ENCODE peak calls at places on chromosomes 6 and 20, in four cellular contexts. O, X, I and A are unnamed samples.
A peak's percentile ranks its signal among the peaks of the same experiment; 100 is the strongest.

GRCh38 chr20:50218987-50219435 is 28.4 kb downstream of the CEBPB start:
- DNase-seq in X (no peak), I (no peak), O (no peak), A (peak; percentile 28)

GRCh38 chr20:37369846-37370245 is 23.9 kb downstream of the SRC start:
- DNase-seq in X (no peak), O (no peak), I (no peak), A (no peak)

GRCh38 chr6:16380220-16380809 is 141.9 kb downstream of the GMPR start:
- DNase-seq in X (no peak), O (no peak), I (no peak), A (no peak)

GRCh38 chr6:139156102-139156501 is 21.2 kb downstream of the HECA start:
- DNase-seq in O (no peak), X (no peak), I (no peak), A (no peak)

GRCh38 chr20:36310215-36310981 is 4.3 kb downstream of the DLGAP4 start:
- DNase-seq in I (peak; percentile 9), O (no peak), X (no peak), A (no peak)

GRCh38 chr20:41001497-41001896 is 27.1 kb upstream of the TOP1 start:
- DNase-seq in O (no peak), I (no peak), X (no peak), A (no peak)

GRCh38 chr6:126072834-126073233 is 86.5 kb downstream of the TRMT11 start:
- DNase-seq in I (no peak), O (no peak), X (no peak), A (no peak)

GRCh38 chr6:156028310-156029131 is 572.9 kb upstream of the NOX3 start:
- DNase-seq in O (no peak), I (peak; percentile 23), X (no peak), A (no peak)

GRCh38 chr20:46065006-46065405 is 24.8 kb downstream of the NCOA5 start:
- DNase-seq in O (no peak), X (no peak), I (no peak), A (no peak)

GRCh38 chr6:84773431-84774173 is 9.2 kb upstream of the TBX18 start:
- DNase-seq in O (no peak), X (no peak), I (peak; percentile 49), A (no peak)

GRCh38 chr6:46014511-46015118 is 1.0 kb downstream of the CLIC5 start:
- DNase-seq in I (peak; percentile 19), X (no peak), O (peak; percentile 37), A (peak; percentile 13)

GRCh38 chr6:138691595-138692057 is 81.9 kb upstream of the CCDC28A start:
- DNase-seq in O (no peak), X (peak; percentile 55), I (peak; percentile 60), A (peak; percentile 28)